ENCODE peak calls at places on chromosome 10, in six cellular contexts. One of them, this sample, is unnamed.

GRCh38 chr10:74863508-74863907 is 37.1 kb downstream of the KAT6B start:
- DNase-seq in testis: no peak
- DNase-seq in A549: no peak
- DNase-seq in tibial artery: no peak
- DNase-seq in GM13977: no peak
- DNase-seq in retinal pigment epithelial cell: no peak
- DNase-seq in this sample: no peak

GRCh38 chr10:75941181-75941580 is 509.8 kb downstream of the LRMDA start:
- DNase-seq in testis: no peak
- DNase-seq in A549: no peak
- DNase-seq in tibial artery: no peak
- DNase-seq in GM13977: no peak
- DNase-seq in retinal pigment epithelial cell: no peak
- DNase-seq in this sample: no peak

GRCh38 chr10:132363376-132363775 is 31.4 kb downstream of the LRRC27 start:
- DNase-seq in testis: no peak
- DNase-seq in A549: no peak
- DNase-seq in tibial artery: peak
- DNase-seq in GM13977: no peak
- DNase-seq in retinal pigment epithelial cell: no peak
- DNase-seq in this sample: no peak

GRCh38 chr10:12351447-12351846 is 2.1 kb downstream of the CAMK1D start:
- DNase-seq in testis: no peak
- DNase-seq in A549: no peak
- DNase-seq in tibial artery: no peak
- DNase-seq in GM13977: no peak
- DNase-seq in retinal pigment epithelial cell: no peak
- DNase-seq in this sample: no peak

GRCh38 chr10:12777840-12778585 is 223.5 kb downstream of the CCDC3 start:
- DNase-seq in testis: no peak
- DNase-seq in A549: no peak
- DNase-seq in tibial artery: no peak
- DNase-seq in GM13977: no peak
- DNase-seq in retinal pigment epithelial cell: no peak
- DNase-seq in this sample: no peak

GRCh38 chr10:91420868-91421267 is 10.7 kb downstream of the HECTD2 start:
- DNase-seq in testis: no peak
- DNase-seq in A549: no peak
- DNase-seq in tibial artery: no peak
- DNase-seq in GM13977: no peak
- DNase-seq in retinal pigment epithelial cell: no peak
- DNase-seq in this sample: no peak

GRCh38 chr10:5752301-5752871 is 60.8 kb downstream of the GDI2 start:
- DNase-seq in testis: no peak
- DNase-seq in A549: no peak
- DNase-seq in tibial artery: no peak
- DNase-seq in GM13977: no peak
- DNase-seq in retinal pigment epithelial cell: peak
- DNase-seq in this sample: no peak

GRCh38 chr10:11178606-11179221 is 161.0 kb downstream of the CELF2 start:
- DNase-seq in testis: peak
- DNase-seq in A549: no peak
- DNase-seq in tibial artery: no peak
- DNase-seq in GM13977: peak
- DNase-seq in retinal pigment epithelial cell: peak
- DNase-seq in this sample: peak

GRCh38 chr10:23556727-23557440 is 118.0 kb downstream of the OTUD1 start:
- DNase-seq in testis: no peak
- DNase-seq in A549: no peak
- DNase-seq in tibial artery: no peak
- DNase-seq in GM13977: no peak
- DNase-seq in retinal pigment epithelial cell: no peak
- DNase-seq in this sample: no peak

GRCh38 chr10:47178537-47179290 is 121.3 kb upstream of the GDF10 start:
- DNase-seq in testis: no peak
- DNase-seq in A549: no peak
- DNase-seq in tibial artery: no peak
- DNase-seq in GM13977: no peak
- DNase-seq in retinal pigment epithelial cell: no peak
- DNase-seq in this sample: no peak

GRCh38 chr10:60663850-60664249 is 114.4 kb upstream of the CDK1 start:
- DNase-seq in testis: no peak
- DNase-seq in A549: no peak
- DNase-seq in tibial artery: no peak
- DNase-seq in GM13977: no peak
- DNase-seq in retinal pigment epithelial cell: no peak
- DNase-seq in this sample: no peak

GRCh38 chr10:103545771-103546281 is 52.3 kb downstream of the NEURL1 start:
- DNase-seq in testis: no peak
- DNase-seq in A549: no peak
- DNase-seq in tibial artery: peak
- DNase-seq in GM13977: no peak
- DNase-seq in retinal pigment epithelial cell: no peak
- DNase-seq in this sample: peak

GRCh38 chr10:132489053-132489703 is 48.4 kb upstream of the INPP5A start:
- DNase-seq in testis: no peak
- DNase-seq in A549: no peak
- DNase-seq in tibial artery: peak
- DNase-seq in GM13977: no peak
- DNase-seq in retinal pigment epithelial cell: no peak
- DNase-seq in this sample: no peak

GRCh38 chr10:91197044-91197651 is 23.3 kb upstream of the PCGF5 start:
- DNase-seq in testis: no peak
- DNase-seq in A549: no peak
- DNase-seq in tibial artery: no peak
- DNase-seq in GM13977: no peak
- DNase-seq in retinal pigment epithelial cell: no peak
- DNase-seq in this sample: no peak

GRCh38 chr10:24518981-24519597 is 204.6 kb downstream of the ARHGAP21 start:
- DNase-seq in testis: peak
- DNase-seq in A549: peak
- DNase-seq in tibial artery: no peak
- DNase-seq in GM13977: peak
- DNase-seq in retinal pigment epithelial cell: peak
- DNase-seq in this sample: peak

GRCh38 chr10:49036638-49037037 is 78.7 kb downstream of the VSTM4 start:
- DNase-seq in testis: no peak
- DNase-seq in A549: no peak
- DNase-seq in tibial artery: no peak
- DNase-seq in GM13977: no peak
- DNase-seq in retinal pigment epithelial cell: no peak
- DNase-seq in this sample: no peak

GRCh38 chr10:24462889-24463552 is 254.1 kb downstream of the KIAA1217 start:
- DNase-seq in testis: peak
- DNase-seq in A549: no peak
- DNase-seq in tibial artery: no peak
- DNase-seq in GM13977: no peak
- DNase-seq in retinal pigment epithelial cell: no peak
- DNase-seq in this sample: no peak

GRCh38 chr10:113273877-113274829 is 278.7 kb upstream of the HABP2 start:
- DNase-seq in testis: no peak
- DNase-seq in A549: no peak
- DNase-seq in tibial artery: peak
- DNase-seq in GM13977: no peak
- DNase-seq in retinal pigment epithelial cell: no peak
- DNase-seq in this sample: no peak

GRCh38 chr10:49751216-49751615 is 10.9 kb downstream of the OGDHL start:
- DNase-seq in testis: no peak
- DNase-seq in A549: no peak
- DNase-seq in tibial artery: no peak
- DNase-seq in GM13977: no peak
- DNase-seq in retinal pigment epithelial cell: no peak
- DNase-seq in this sample: no peak

DNA sequence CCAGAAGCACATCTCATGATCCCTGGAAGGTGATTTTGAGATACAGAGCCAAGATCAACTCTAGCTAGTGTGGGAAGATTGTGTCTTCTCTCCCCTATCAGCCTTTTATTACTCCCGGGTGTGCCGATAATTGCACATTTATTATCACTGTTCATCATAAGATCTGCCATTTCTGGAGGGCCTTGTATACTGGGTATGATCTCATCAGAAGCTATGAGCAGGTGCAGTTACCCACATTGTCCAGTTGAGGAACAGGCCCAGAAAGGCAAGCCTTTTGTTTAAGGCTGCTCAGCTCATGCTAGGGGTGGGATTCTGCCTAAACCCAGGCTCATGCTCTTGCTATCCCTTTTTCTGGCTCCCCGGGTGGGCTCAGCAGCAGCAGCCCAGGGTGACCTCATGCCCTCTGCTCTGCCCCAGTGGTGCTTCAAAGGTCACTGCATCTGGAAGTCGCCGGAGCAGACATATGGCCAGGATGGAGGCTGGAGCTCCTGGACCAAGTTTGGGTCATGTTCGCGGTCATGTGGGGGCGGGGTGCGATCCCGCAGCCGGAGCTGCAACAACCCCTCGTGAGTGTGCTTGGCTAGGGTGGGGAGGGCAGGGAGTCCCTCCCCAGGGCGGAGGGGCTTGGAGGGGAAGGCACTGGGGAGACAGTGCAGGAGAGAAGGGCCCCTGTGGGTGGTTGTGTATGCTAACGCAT is 46.6 kb downstream of the TBATA start:
- DNase-seq in testis: no peak
- DNase-seq in A549: peak
- DNase-seq in tibial artery: no peak
- DNase-seq in GM13977: no peak
- DNase-seq in retinal pigment epithelial cell: no peak
- DNase-seq in this sample: no peak
- TF ChIP-seq CTCF in testis: no peak
- TF ChIP-seq CTCF in A549: no peak
- TF ChIP-seq CTCF in tibial artery: no peak
- TF ChIP-seq CTCF in GM13977: no peak
- TF ChIP-seq CTCF in retinal pigment epithelial cell: peak
- TF ChIP-seq CTCF in this sample: no peak

GRCh38 chr10:126063353-126063791 is 167.0 kb downstream of the FANK1 start:
- DNase-seq in testis: no peak
- DNase-seq in A549: no peak
- DNase-seq in tibial artery: no peak
- DNase-seq in GM13977: no peak
- DNase-seq in retinal pigment epithelial cell: peak
- DNase-seq in this sample: no peak
- TF ChIP-seq CTCF in testis: no peak
- TF ChIP-seq CTCF in A549: no peak
- TF ChIP-seq CTCF in tibial artery: no peak
- TF ChIP-seq CTCF in GM13977: no peak
- TF ChIP-seq CTCF in retinal pigment epithelial cell: no peak
- TF ChIP-seq CTCF in this sample: no peak

DNA sequence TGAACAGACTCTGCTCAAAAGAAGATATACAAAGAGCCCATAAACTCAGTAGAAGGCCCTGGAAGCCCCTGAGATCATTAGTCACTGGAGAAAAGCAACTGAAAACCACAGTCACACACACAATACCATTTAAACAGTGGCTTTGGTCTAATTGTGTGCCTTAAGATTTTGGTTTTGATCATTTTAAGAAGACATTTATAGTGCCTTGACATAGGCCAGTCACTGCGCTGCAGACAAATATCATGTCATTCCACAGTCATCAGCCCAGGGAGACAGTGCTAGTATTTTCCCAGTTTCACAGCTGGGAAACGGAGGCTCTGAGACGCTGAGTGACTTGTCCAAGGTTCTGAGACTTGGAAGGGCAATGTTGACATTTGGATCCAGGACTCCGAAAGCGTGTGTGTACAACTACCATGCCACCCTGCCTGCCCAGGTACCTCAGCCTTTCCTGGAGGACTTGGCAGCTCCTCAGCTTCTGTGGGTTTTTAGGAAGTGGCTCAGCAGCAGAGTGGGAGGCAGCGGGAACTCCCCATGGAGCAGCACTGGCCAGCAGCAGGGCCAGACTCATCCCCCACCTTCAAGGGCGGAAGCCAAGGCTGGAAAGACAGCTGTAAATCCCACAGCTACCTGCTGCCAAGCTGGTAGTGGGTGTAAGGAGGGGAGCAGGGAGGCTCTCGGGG is 173.9 kb downstream of the WDR11 start:
- DNase-seq in testis: no peak
- DNase-seq in A549: no peak
- DNase-seq in tibial artery: no peak
- DNase-seq in GM13977: no peak
- DNase-seq in retinal pigment epithelial cell: no peak
- DNase-seq in this sample: no peak
- TF ChIP-seq CTCF in testis: no peak
- TF ChIP-seq CTCF in A549: no peak
- TF ChIP-seq CTCF in tibial artery: no peak
- TF ChIP-seq CTCF in GM13977: no peak
- TF ChIP-seq CTCF in retinal pigment epithelial cell: no peak
- TF ChIP-seq CTCF in this sample: no peak

GRCh38 chr10:114389429-114389828 is 14.9 kb downstream of the AFAP1L2 start:
- DNase-seq in testis: no peak
- DNase-seq in A549: peak
- DNase-seq in tibial artery: no peak
- DNase-seq in GM13977: no peak
- DNase-seq in retinal pigment epithelial cell: peak
- DNase-seq in this sample: no peak
- TF ChIP-seq CTCF in testis: no peak
- TF ChIP-seq CTCF in A549: no peak
- TF ChIP-seq CTCF in tibial artery: no peak
- TF ChIP-seq CTCF in GM13977: no peak
- TF ChIP-seq CTCF in retinal pigment epithelial cell: no peak
- TF ChIP-seq CTCF in this sample: no peak

GRCh38 chr10:62742447-62743105 is 61.9 kb upstream of the ADO start:
- DNase-seq in testis: no peak
- DNase-seq in A549: no peak
- DNase-seq in tibial artery: no peak
- DNase-seq in GM13977: no peak
- DNase-seq in retinal pigment epithelial cell: no peak
- DNase-seq in this sample: peak

GRCh38 chr10:62748386-62748785 is 56.1 kb upstream of the ADO start:
- DNase-seq in testis: no peak
- DNase-seq in A549: no peak
- DNase-seq in tibial artery: no peak
- DNase-seq in GM13977: no peak
- DNase-seq in retinal pigment epithelial cell: no peak
- DNase-seq in this sample: no peak

GRCh38 chr10:62740885-62741284 is 63.6 kb upstream of the ADO start:
- DNase-seq in testis: no peak
- DNase-seq in A549: no peak
- DNase-seq in tibial artery: no peak
- DNase-seq in GM13977: no peak
- DNase-seq in retinal pigment epithelial cell: no peak
- DNase-seq in this sample: no peak

GRCh38 chr10:62747195-62747594 is 57.3 kb upstream of the ADO start:
- DNase-seq in testis: no peak
- DNase-seq in A549: no peak
- DNase-seq in tibial artery: no peak
- DNase-seq in GM13977: no peak
- DNase-seq in retinal pigment epithelial cell: no peak
- DNase-seq in this sample: no peak

DNA sequence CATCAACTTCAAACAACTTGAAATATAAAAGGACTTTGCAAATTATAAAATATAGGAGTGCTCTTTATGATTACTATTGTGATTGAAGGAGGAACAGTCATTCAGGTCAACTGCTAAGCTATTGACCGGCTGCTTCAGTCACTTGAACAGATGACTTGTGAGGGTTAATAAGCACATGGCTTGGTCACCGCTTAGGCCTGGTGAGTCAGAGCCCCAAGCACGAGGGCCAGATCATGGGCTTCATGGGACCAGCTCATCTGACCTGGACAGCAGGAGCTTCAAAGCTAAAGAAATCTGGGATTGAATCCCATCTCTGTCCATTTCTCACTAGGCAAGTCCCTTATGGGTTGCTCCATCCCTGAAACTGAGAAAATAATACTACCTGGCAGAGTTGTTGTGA is 60.4 kb upstream of the ADO start:
- DNase-seq in testis: no peak
- DNase-seq in A549: no peak
- DNase-seq in tibial artery: no peak
- DNase-seq in GM13977: no peak
- DNase-seq in retinal pigment epithelial cell: peak
- DNase-seq in this sample: no peak
- TF ChIP-seq CTCF in testis: no peak
- TF ChIP-seq CTCF in A549: no peak
- TF ChIP-seq CTCF in tibial artery: no peak
- TF ChIP-seq CTCF in GM13977: no peak
- TF ChIP-seq CTCF in retinal pigment epithelial cell: no peak
- TF ChIP-seq CTCF in this sample: no peak

This sample was measured in GM20000.